ENCODE peak calls at places on chromosomes 6 and 20, in seven cellular contexts. N is T-cell, A is ascending aorta, B is hippocampal formation, G is T-helper 1 cell, L is fibroblast of lung, U is T-helper 9 cell. Y is an unnamed sample.

GRCh38 chr20:33995053-33995816 is 1.5 kb downstream of the RALY start:
- DNase-seq in A (no peak), U (no peak), B (no peak), G (no peak), N (no peak), L (peak; percentile 34), Y (no peak)

GRCh38 chr20:1469306-1469905 is 2.8 kb upstream of the NSFL1C start:
- DNase-seq in U (no peak), L (no peak), N (no peak), B (no peak), G (no peak), A (no peak), Y (no peak)

GRCh38 chr6:69820438-69820837 is 23.6 kb upstream of the LMBRD1 start:
- DNase-seq in L (no peak), N (no peak), U (no peak), G (no peak), A (no peak), B (peak; percentile 2), Y (peak; percentile 95)

GRCh38 chr20:4987130-4987529 is 14.2 kb downstream of the SLC23A2 start:
- DNase-seq in N (no peak), U (no peak), B (no peak), L (no peak), G (no peak), A (no peak), Y (no peak)

GRCh38 chr20:32281711-32282110 is 4.3 kb downstream of the KIF3B start:
- DNase-seq in L (no peak), B (no peak), U (no peak), G (no peak), N (no peak), A (no peak), Y (no peak)

GRCh38 chr6:37170273-37171140 is 555 bp downstream of the PIM1 start:
- DNase-seq in N (no peak), U (peak; percentile 29), L (no peak), G (peak; percentile 29), B (peak; percentile 60), A (peak; percentile 82), Y (no peak)

GRCh38 chr20:1876217-1876921 is 18.8 kb upstream of the SIRPA start:
- DNase-seq in N (no peak), G (no peak), U (no peak), B (no peak), L (no peak), A (no peak), Y (no peak)

GRCh38 chr6:21138359-21139094 is 455.0 kb upstream of the SOX4 start:
- DNase-seq in A (no peak), B (no peak), N (no peak), U (no peak), L (no peak), G (no peak), Y (no peak)

GRCh38 chr20:30168025-30168799 is 1089.3 kb upstream of the DEFB115 start:
- DNase-seq in N (no peak), G (no peak), A (no peak), B (no peak), L (no peak), U (no peak), Y (no peak)

GRCh38 chr20:35617397-35618031 is 1.9 kb downstream of the SPAG4 start:
- DNase-seq in L (peak; percentile 60), A (peak; percentile 81), N (no peak), U (peak; percentile 17), B (no peak), G (peak; percentile 14), Y (peak; percentile 70)

GRCh38 chr6:113631616-113632015 is 225.5 kb upstream of the MARCKS start:
- DNase-seq in G (no peak), L (no peak), U (no peak), N (no peak), A (no peak), B (no peak), Y (no peak)

GRCh38 chr6:3379482-3380060 is 77.3 kb downstream of the SLC22A23 start:
- DNase-seq in U (no peak), G (no peak), L (peak; percentile 17), A (no peak), B (no peak), N (no peak), Y (no peak)

GRCh38 chr20:53070714-53071392 is 98.7 kb downstream of the TSHZ2 start:
- DNase-seq in G (no peak), N (no peak), L (no peak), A (no peak), B (no peak), U (no peak), Y (no peak)

GRCh38 chr6:163529605-163530004 is 115.1 kb downstream of the QKI start:
- DNase-seq in B (no peak), N (no peak), U (no peak), L (peak; percentile 81), G (no peak), A (no peak), Y (no peak)

GRCh38 chr6:90274481-90275030 is 22.1 kb downstream of the BACH2 start:
- DNase-seq in A (peak; percentile 77), N (peak; percentile 96), U (peak; percentile 82), B (no peak), G (peak; percentile 87), L (no peak), Y (no peak)

GRCh38 chr6:52544325-52545022 is 32.4 kb downstream of the TRAM2 start:
- DNase-seq in U (no peak), B (no peak), G (no peak), L (no peak), N (no peak), A (peak; percentile 62), Y (no peak)

GRCh38 chr6:23940466-23940865 is 185.5 kb upstream of the NRSN1 start:
- DNase-seq in A (no peak), N (no peak), B (no peak), L (no peak), U (no peak), G (no peak), Y (no peak)

GRCh38 chr6:149905371-149905910 is 7.5 kb upstream of the RAET1E start:
- DNase-seq in G (no peak), L (no peak), N (no peak), B (no peak), A (no peak), U (no peak), Y (no peak)

GRCh38 chr6:155050311-155050710 is 55.2 kb downstream of the TIAM2 start:
- DNase-seq in A (no peak), G (no peak), N (no peak), U (no peak), L (peak; percentile 7), B (no peak), Y (no peak)